ENCODE peak calls at places on chromosomes 3 and 15, in five cellular contexts. A, U, D, F and Z are unnamed samples. For H3K4me1, the result is how much of the 10 kb centered on the place peaks cover.

GRCh38 chr3:5168110-5168509 is 19.4 kb upstream of the EDEM1 start:
- DNase-seq in A (no peak), U (no peak), D (no peak), F (no peak), Z (no peak)

GRCh38 chr3:25433868-25434267 is 5.8 kb downstream of the RARB start:
- DNase-seq in A (no peak), U (no peak), D (no peak), F (no peak), Z (no peak)

GRCh38 chr15:83379574-83379973 is 67.6 kb upstream of the SH3GL3 start:
- DNase-seq in A (no peak), U (no peak), D (no peak), F (no peak), Z (no peak)

GRCh38 chr3:57981483-57982087 is 26.6 kb upstream of the FLNB start:
- DNase-seq in A (no peak), U (no peak), D (no peak), F (no peak), Z (no peak)

GRCh38 chr15:42491540-42492225 is 742 bp upstream of the ZNF106 start:
- DNase-seq in A (no peak), U (no peak), D (no peak), F (no peak), Z (no peak)

GRCh38 chr15:72231847-72232461 is 964 bp upstream of the PKM start:
- DNase-seq in A (peak), U (peak), D (no peak), F (peak), Z (no peak)

GRCh38 chr15:65870889-65871533 is 1.7 kb downstream of the RAB11A start:
- DNase-seq in A (no peak), U (no peak), D (no peak), F (peak), Z (no peak)

GRCh38 chr15:78795043-78795442 is 16.2 kb downstream of the ADAMTS7 start:
- DNase-seq in A (no peak), U (no peak), D (no peak), F (no peak), Z (no peak)

GRCh38 chr3:180048840-180049239 is 12.1 kb upstream of the PEX5L start:
- DNase-seq in A (no peak), U (no peak), D (no peak), F (no peak), Z (no peak)

GRCh38 chr15:96046620-96047240 is 283.8 kb upstream of the NR2F2 start:
- DNase-seq in A (no peak), U (no peak), D (no peak), F (no peak), Z (no peak)

GRCh38 chr3:80914854-80915253 is 846.6 kb downstream of the GBE1 start:
- DNase-seq in A (no peak), U (no peak), D (no peak), F (no peak), Z (no peak)

GRCh38 chr3:46133285-46133684 is 74.8 kb downstream of the CCR1 start:
- DNase-seq in A (no peak), U (no peak), D (no peak), F (no peak), Z (no peak)

GRCh38 chr15:71273731-71274447 is 158.6 kb downstream of the THSD4 start:
- DNase-seq in A (no peak), U (no peak), D (no peak), F (peak), Z (no peak)

GRCh38 chr15:81073796-81074195 is 60.3 kb upstream of the CFAP161 start:
- DNase-seq in A (no peak), U (no peak), D (no peak), F (no peak), Z (no peak)

GRCh38 chr3:133762539-133762938 is 16.3 kb downstream of the TF start:
- DNase-seq in A (no peak), U (no peak), D (no peak), F (no peak), Z (no peak)

GRCh38 chr3:189360291-189360690 is 188.5 kb downstream of the TPRG1 start:
- DNase-seq in A (no peak), U (no peak), D (no peak), F (no peak), Z (no peak)

GRCh38 chr3:6640907-6641306 is 220.0 kb upstream of the GRM7 start:
- DNase-seq in A (no peak), U (no peak), D (no peak), F (peak), Z (no peak)

GRCh38 chr15:48059786-48060185 is 61.0 kb upstream of the SLC24A5 start:
- DNase-seq in A (no peak), U (no peak), D (no peak), F (no peak), Z (no peak)

GRCh38 chr3:194134231-194134756 is 1.7 kb upstream of the HES1 start:
- DNase-seq in A (peak), U (peak), D (peak), F (no peak), Z (peak)

GRCh38 chr3:127108796-127109195 is 84.1 kb upstream of the PRR23E start:
- DNase-seq in A (no peak), U (peak), D (no peak), F (no peak), Z (no peak)

GRCh38 chr3:17730318-17730967 is 12.0 kb downstream of the TBC1D5 start:
- DNase-seq in A (no peak), U (no peak), D (no peak), F (peak), Z (no peak)

GRCh38 chr15:42143866-42144625 is 12.4 kb downstream of the PLA2G4F start:
- DNase-seq in A (no peak), U (no peak), D (peak), F (no peak), Z (no peak)

GRCh38 chr3:134330895-134331810 is 43.1 kb downstream of the AMOTL2 start:
- DNase-seq in A (no peak), U (no peak), D (peak), F (no peak), Z (peak)

GRCh38 chr3:105634719-105635118 is 234.1 kb downstream of the CBLB start:
- DNase-seq in A (no peak), U (no peak), D (no peak), F (no peak), Z (no peak)

GRCh38 chr15:81105521-81105920 is 28.5 kb upstream of the CFAP161 start:
- DNase-seq in A (no peak), U (no peak), D (no peak), F (no peak), Z (no peak)

GRCh38 chr3:68306571-68306970 is 625.8 kb downstream of the TAFA4 start:
- DNase-seq in A (no peak), U (peak), D (no peak), F (peak), Z (peak)

GRCh38 chr15:70523634-70524033 is 239.7 kb downstream of the UACA start:
- DNase-seq in A (no peak), U (no peak), D (peak), F (no peak), Z (no peak)

GRCh38 chr3:168186293-168186983 is 90.7 kb upstream of the GOLIM4 start:
- DNase-seq in A (no peak), U (no peak), D (no peak), F (no peak), Z (no peak)

GRCh38 chr3:36405193-36405592 is 24.9 kb downstream of the STAC start:
- DNase-seq in A (no peak), U (no peak), D (no peak), F (no peak), Z (no peak)

GRCh38 chr3:51684971-51685751 is 14.1 kb downstream of the TEX264 start:
- DNase-seq in A (peak), U (no peak), D (no peak), F (no peak), Z (no peak)

GRCh38 chr3:161070252-161070930 is 34.8 kb downstream of the B3GALNT1 start:
- DNase-seq in A (no peak), U (peak), D (no peak), F (peak), Z (no peak)

GRCh38 chr3:39226106-39226741 is 33.8 kb upstream of the XIRP1 start:
- DNase-seq in A (no peak), U (no peak), D (no peak), F (no peak), Z (no peak)

GRCh38 chr3:2511356-2511755 is 412.7 kb downstream of the CNTN4 start:
- DNase-seq in A (no peak), U (peak), D (no peak), F (peak), Z (no peak)

GRCh38 chr15:67569668-67570067 is 27.2 kb downstream of the MAP2K5 start:
- DNase-seq in A (no peak), U (no peak), D (no peak), F (no peak), Z (no peak)

GRCh38 chr15:38941399-38941953 is 376.9 kb upstream of the RASGRP1 start:
- DNase-seq in A (no peak), U (peak), D (no peak), F (peak), Z (no peak)

GRCh38 chr15:79874242-79874641 is 22.6 kb downstream of the MTHFS start:
- DNase-seq in A (no peak), U (no peak), D (no peak), F (peak), Z (peak)

GRCh38 chr3:41209646-41210045 is 10.3 kb downstream of the CTNNB1 start:
- DNase-seq in A (no peak), U (no peak), D (no peak), F (no peak), Z (no peak)

GRCh38 chr3:41213563-41213962 is 14.3 kb downstream of the CTNNB1 start:
- DNase-seq in A (no peak), U (no peak), D (no peak), F (no peak), Z (no peak)

GRCh38 chr3:41212088-41212487 is 12.8 kb downstream of the CTNNB1 start:
- DNase-seq in A (no peak), U (no peak), D (no peak), F (no peak), Z (no peak)

GRCh38 chr3:41208507-41208906 is 9.2 kb downstream of the CTNNB1 start:
- DNase-seq in A (no peak), U (no peak), D (no peak), F (no peak), Z (no peak)

GRCh38 chr3:41210966-41211365 is 11.7 kb downstream of the CTNNB1 start:
- DNase-seq in A (no peak), U (no peak), D (no peak), F (no peak), Z (no peak)
- H3K4me1 ChIP-seq in A (half or more), U (under half), D (half or more), F (under half), Z (under half)

GRCh38 chr15:63510548-63510940 is 6.2 kb downstream of the USP3 start:
- DNase-seq in A (no peak), U (no peak), D (no peak), F (no peak), Z (no peak)
- H3K4me1 ChIP-seq in A (half or more), U (under half), D (half or more), F (under half), Z (under half)

DNA sequence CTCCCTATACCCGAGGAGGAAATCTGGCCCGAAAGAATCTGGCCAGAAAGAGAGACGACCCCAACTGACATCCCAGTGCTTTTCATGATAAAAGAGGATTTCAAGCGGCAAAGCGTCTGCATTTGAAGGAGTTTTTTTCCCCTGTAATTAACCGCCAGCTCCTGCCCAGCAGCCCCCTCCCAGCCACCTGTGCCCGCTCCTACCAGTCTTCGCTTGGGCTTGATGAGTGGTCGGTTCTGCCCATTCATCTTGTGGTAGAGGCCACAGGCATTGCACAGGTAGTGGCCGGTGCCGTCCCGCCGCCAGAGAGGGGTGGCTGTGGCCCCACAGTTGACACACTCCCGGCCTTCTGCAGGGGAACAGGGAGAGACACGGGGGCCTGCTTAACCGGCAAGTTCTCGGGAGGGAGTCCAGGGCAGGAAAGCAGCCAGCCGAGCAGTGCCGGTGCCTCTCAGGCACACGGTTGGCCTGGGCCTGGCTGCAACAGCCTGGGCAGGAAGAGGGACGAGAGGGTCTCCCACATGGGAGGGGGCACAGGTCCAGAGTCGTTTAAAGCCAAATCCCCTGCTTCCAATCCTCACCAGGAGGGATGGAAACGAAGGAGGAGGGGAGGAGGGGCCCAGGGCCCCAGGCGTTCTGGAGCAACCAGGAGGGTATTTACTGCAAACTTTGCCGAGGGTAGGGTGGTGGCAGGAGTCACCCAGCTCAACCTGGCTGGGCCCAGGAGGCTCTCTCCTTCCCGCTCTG is 9.2 kb downstream of the GATA2 start:
- DNase-seq in A (no peak), U (peak), D (no peak), F (no peak), Z (no peak)
- H3K4me1 ChIP-seq in A (under half), U (half or more), D (under half), F (under half), Z (under half)

GRCh38 chr15:73927003-73927475 is 777 bp downstream of the LOXL1 start:
- DNase-seq in A (peak), U (peak), D (peak), F (peak), Z (peak)
- H3K4me1 ChIP-seq in A (under half), U (half or more), D (half or more), F (under half), Z (under half)

DNA sequence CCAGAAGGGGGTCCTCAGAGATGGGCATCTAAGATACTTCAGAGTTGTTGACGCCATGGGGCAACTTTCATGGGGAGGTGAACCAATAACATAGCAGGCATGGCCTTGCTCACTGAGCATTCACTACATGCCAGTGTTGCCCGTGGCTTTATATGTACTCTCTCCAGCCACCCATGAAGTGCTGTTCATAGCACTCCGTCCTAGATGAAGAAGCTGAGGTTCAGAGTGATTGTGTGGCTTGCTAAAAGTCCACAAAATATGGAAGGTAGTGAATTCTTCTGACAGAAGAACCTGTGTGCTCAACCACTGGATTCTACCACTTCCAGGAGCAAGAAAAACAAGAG is 9.8 kb upstream of the SEMA4B start:
- DNase-seq in A (no peak), U (no peak), D (no peak), F (no peak), Z (no peak)
- H3K4me1 ChIP-seq in A (under half), U (under half), D (half or more), F (under half), Z (under half)

GRCh38 chr3:64002248-64002647 is 21.0 kb downstream of the PSMD6 start:
- DNase-seq in A (no peak), U (no peak), D (no peak), F (no peak), Z (no peak)
- H3K4me1 ChIP-seq in A (under half), U (under half), D (under half), F (under half), Z (under half)

GRCh38 chr3:34009480-34009844 is 211.0 kb downstream of the PDCD6IP start:
- DNase-seq in A (no peak), U (peak), D (no peak), F (no peak), Z (no peak)

GRCh38 chr3:34011171-34012101 is 213.0 kb downstream of the PDCD6IP start:
- DNase-seq in A (no peak), U (peak), D (no peak), F (no peak), Z (peak)

GRCh38 chr3:34008836-34009479 is 210.5 kb downstream of the PDCD6IP start:
- DNase-seq in A (no peak), U (no peak), D (no peak), F (no peak), Z (no peak)

GRCh38 chr3:34005886-34006285 is 207.5 kb downstream of the PDCD6IP start:
- DNase-seq in A (no peak), U (no peak), D (no peak), F (no peak), Z (no peak)

DNA sequence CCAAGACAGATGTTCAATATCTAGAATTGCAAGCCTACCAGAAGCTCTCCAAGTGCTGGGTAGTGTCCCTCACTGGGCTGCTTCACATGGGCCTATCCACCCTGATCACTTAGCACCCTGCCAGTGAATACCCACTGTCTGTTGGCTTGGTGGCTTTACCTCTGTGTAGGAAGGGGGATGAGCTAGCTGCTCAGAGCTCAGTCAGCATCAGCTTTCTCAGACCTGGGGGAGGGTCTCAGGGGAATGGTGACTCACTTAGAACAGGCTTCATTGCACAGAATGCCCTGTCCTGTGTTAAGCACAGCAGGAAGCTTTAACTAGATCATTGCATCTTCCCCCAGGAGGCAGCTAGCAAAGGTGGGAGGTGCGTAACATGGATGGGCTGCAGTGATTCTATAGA is 209.8 kb downstream of the PDCD6IP start:
- DNase-seq in A (no peak), U (peak), D (no peak), F (no peak), Z (no peak)
- H3K4me1 ChIP-seq in A (under half), U (under half), D (under half), F (under half), Z (under half)

GRCh38 chr3:43948013-43948412 is 257.3 kb downstream of the ABHD5 start:
- DNase-seq in A (no peak), U (no peak), D (no peak), F (no peak), Z (no peak)

GRCh38 chr3:43951813-43952212 is 261.1 kb downstream of the ABHD5 start:
- DNase-seq in A (no peak), U (no peak), D (no peak), F (no peak), Z (no peak)

GRCh38 chr3:43949594-43949993 is 258.9 kb downstream of the ABHD5 start:
- DNase-seq in A (no peak), U (no peak), D (no peak), F (no peak), Z (no peak)

GRCh38 chr3:43953375-43953774 is 262.6 kb downstream of the ABHD5 start:
- DNase-seq in A (no peak), U (no peak), D (no peak), F (no peak), Z (no peak)

DNA sequence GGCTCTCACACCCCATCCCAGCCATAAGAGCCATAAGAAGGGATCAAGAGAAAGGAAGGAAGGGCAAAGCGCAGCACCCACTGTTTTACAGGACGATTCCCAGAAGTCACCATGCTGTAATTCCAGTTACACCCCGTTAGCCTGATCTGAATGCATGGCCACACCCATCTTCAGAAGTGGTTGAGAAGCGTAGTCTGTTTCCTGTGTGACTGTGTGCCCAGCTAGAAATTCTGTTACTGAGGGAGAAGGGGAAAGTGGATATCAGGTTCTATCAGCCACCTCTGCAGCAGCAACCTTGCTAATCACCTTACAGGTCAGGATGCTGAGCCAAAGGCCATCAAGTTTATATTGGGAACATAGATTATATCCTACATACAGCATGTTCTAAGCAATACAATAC is 260.0 kb downstream of the ABHD5 start:
- DNase-seq in A (no peak), U (no peak), D (no peak), F (no peak), Z (no peak)
- H3K4me1 ChIP-seq in A (under half), U (under half), D (under half), F (under half), Z (under half)

GRCh38 chr3:71482771-71483170 is 100.8 kb downstream of the FOXP1 start:
- DNase-seq in A (no peak), U (no peak), D (no peak), F (no peak), Z (no peak)
- H3K4me1 ChIP-seq in A (half or more), U (under half), D (under half), F (under half), Z (under half)